ENCODE peak calls at places on chromosome 6, in four cellular contexts. D is right lobe of liver, W is lower leg skin, O is prostate gland. X is an unnamed sample.

GRCh38 chr6:90249458-90249857 is 47.2 kb downstream of the BACH2 start:
- DNase-seq in D (no peak), W (no peak), O (no peak), X (no peak)

GRCh38 chr6:112990971-112991370 is 643.8 kb downstream of the RFPL4B start:
- DNase-seq in D (no peak), W (no peak), O (no peak), X (no peak)

GRCh38 chr6:159595173-159595572 is 97.9 kb downstream of the SOD2 start:
- DNase-seq in D (peak; percentile 67), W (no peak), O (no peak), X (peak; percentile 2)

GRCh38 chr6:17031961-17032360 is 69.9 kb upstream of the STMND1 start:
- DNase-seq in D (no peak), W (no peak), O (no peak), X (no peak)

GRCh38 chr6:36997811-36998722 is 7.4 kb upstream of the FGD2 start:
- DNase-seq in D (no peak), W (no peak), O (peak; percentile 82), X (peak; percentile 99)

GRCh38 chr6:132404736-132405135 is 3.5 kb upstream of the MOXD1 start:
- DNase-seq in D (no peak), W (no peak), O (no peak), X (no peak)

GRCh38 chr6:7542065-7542877 is 800 bp downstream of the DSP start:
- DNase-seq in D (peak; percentile 51), W (peak; percentile 91), O (peak; percentile 27), X (peak; percentile 59)

GRCh38 chr6:68045193-68045592 is 589.9 kb upstream of the ADGRB3 start:
- DNase-seq in D (no peak), W (no peak), O (no peak), X (no peak)

GRCh38 chr6:30743099-30744053 is 889 bp upstream of the FLOT1 start:
- DNase-seq in D (peak; percentile 44), W (no peak), O (no peak), X (peak; percentile 24)

GRCh38 chr6:16836186-16836981 is 75.1 kb upstream of the ATXN1 start:
- DNase-seq in D (no peak), W (no peak), O (no peak), X (no peak)

GRCh38 chr6:19836799-19837510 is at the start of gene ID4:
- DNase-seq in D (peak; percentile 86), W (peak; percentile 99), O (peak; percentile 98), X (peak; percentile 99)

DNA sequence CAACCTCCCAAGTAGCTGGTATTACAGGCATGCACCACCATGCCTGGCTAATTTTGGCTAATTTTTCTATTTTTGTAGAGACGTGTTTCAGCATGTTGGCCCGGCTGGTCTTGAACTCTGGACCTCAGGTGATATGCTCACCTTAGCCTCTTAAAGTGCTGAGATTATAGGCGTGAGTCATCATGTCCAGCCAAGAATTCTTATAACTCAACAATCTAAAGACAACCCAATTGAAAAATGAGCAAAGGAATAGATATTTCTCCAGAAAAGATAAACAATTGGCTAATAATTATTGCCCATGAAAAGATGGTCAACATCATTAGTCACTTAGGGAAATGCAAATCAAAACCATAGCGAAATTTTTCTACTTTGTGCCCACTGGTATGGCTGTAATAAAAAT is 87.5 kb downstream of the UTRN start:
- DNase-seq in D (no peak), W (no peak), O (no peak), X (no peak)
- TF ChIP-seq CTCF in D (no peak), W (no peak), O (no peak), X (no peak)

GRCh38 chr6:71420693-71421328 is 132.2 kb downstream of the OGFRL1 start:
- DNase-seq in D (peak; percentile 96), W (peak; percentile 99), O (peak; percentile 97), X (peak; percentile 98)
- TF ChIP-seq POLR2A in D (peak; percentile 94), W (peak; percentile 70), O (peak; percentile 88), X (peak; percentile 90)

GRCh38 chr6:169722362-169723199 is 1.7 kb downstream of the PHF10 start:
- DNase-seq in D (peak; percentile 54), W (peak; percentile 89), O (peak; percentile 43), X (peak; percentile 54)

GRCh38 chr6:169723991-169724553 is at the start of gene PHF10:
- DNase-seq in D (peak; percentile 54), W (no peak), O (peak; percentile 22), X (peak; percentile 37)

GRCh38 chr6:169723200-169723909 is 945 bp downstream of the PHF10 start:
- DNase-seq in D (peak; percentile 86), W (peak; percentile 96), O (peak; percentile 73), X (peak; percentile 87)

GRCh38 chr6:169719117-169719516 is 5.2 kb downstream of the PHF10 start:
- DNase-seq in D (no peak), W (no peak), O (no peak), X (no peak)

GRCh38 chr6:169720207-169720855 is 4.0 kb downstream of the PHF10 start:
- DNase-seq in D (no peak), W (no peak), O (no peak), X (no peak)
- TF ChIP-seq CTCF in D (no peak), W (no peak), O (no peak), X (no peak)

GRCh38 chr6:130362128-130362527 is 3.7 kb upstream of the TMEM200A start:
- DNase-seq in D (no peak), W (no peak), O (no peak), X (no peak)

GRCh38 chr6:130364224-130364780 is 1.5 kb upstream of the TMEM200A start:
- DNase-seq in D (no peak), W (no peak), O (no peak), X (no peak)

GRCh38 chr6:130367767-130368166 is 1.9 kb downstream of the TMEM200A start:
- DNase-seq in D (no peak), W (no peak), O (no peak), X (no peak)

GRCh38 chr6:130366011-130366963 is at the start of gene TMEM200A:
- DNase-seq in D (peak; percentile 21), W (peak; percentile 92), O (no peak), X (peak; percentile 6)

DNA sequence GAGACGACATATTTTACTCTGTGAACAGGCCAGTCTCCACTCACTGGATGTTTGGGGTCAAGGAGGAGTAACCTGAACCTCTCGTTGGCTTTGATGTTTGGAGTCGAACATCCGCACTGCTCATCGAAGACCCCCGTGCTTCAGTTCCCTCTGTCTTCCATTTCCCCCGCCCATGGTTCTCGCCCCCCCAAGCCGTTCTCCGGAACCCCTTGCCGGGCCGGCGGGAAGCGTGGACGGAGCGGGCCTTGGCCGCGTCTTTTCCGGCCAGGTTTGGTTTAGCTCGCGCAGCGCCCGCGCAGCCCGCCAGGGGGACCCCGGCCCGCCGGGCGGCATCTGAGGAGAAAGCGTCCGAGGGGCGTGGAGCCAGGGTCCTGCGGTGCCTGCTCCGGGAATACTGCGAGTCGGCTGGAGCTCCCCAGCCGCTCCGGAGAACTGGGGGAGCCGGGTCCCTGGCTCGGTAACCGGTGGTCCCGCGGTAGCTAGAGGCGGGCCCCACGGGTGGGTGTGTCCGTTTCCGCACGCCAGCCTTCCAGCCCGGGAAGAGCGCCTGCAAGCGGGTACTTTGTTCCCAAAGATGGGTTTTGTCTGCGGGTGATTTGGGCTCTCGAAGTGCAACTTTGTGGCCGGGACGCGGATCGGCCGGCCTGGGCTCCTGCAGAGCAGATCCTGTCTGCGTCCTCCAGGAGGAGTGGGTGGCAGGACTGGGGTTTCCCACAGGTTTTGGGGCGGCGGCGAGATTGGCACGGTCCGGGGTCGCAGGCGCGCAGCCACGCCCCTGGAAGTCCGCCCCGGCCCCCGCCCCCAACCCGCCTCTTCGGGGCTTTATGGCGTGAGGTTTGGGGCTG is 429 bp upstream of the TMEM200A start:
- DNase-seq in D (peak; percentile 35), W (peak; percentile 90), O (no peak), X (peak; percentile 33)
- TF ChIP-seq POLR2A in D (no peak), W (no peak), O (no peak), X (no peak)

DNA sequence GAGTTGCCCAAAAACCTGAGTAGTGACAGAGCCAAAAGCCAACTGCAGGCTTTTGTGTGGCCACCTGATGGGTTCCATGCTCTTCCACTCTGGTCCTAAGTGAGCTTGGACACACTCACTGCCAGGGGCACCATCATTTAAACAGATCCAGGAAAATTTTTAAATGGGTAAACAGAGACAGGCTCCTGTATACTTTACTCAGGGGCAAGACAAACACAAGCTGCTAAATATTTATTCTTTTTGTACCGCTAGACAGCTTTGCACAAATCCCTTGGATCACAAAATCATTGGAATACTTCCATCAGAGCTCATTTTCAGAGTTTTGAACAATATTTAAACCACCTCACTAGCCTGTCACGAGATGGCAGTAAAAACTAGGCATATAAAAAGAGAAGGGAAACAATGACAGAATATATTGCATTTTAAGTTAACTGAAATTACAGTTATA is 31.4 kb downstream of the GCLC start:
- DNase-seq in D (no peak), W (no peak), O (peak; percentile 20), X (no peak)
- TF ChIP-seq CTCF in D (peak; percentile 26), W (no peak), O (peak; percentile 52), X (no peak)

DNA sequence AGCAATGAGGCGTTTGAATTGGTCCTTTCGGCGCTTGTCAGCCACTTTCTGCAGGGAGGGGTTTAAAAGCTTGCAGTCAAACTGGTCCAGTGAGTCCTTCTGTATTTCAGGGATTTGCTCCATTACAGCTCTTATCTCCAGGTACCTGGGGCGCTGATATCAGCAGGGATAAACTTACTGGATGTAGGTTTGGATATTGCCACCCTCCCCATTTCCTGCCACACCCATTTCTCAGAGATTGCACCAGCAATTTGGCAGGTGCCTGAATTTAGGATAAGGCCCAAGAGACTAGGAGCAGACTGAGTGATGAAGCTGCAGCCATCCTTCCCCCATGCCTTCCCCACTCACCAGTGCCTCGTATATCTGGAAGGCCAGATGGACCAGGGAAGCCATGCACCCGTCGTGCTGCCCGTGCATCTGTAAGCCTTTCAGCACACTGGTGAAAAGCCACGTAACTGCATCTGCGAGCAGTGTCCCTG is 7.6 kb downstream of the POLR1C start:
- DNase-seq in D (no peak), W (peak; percentile 66), O (no peak), X (no peak)
- TF ChIP-seq POLR2A in D (no peak), W (no peak), O (no peak), X (no peak)

DNA sequence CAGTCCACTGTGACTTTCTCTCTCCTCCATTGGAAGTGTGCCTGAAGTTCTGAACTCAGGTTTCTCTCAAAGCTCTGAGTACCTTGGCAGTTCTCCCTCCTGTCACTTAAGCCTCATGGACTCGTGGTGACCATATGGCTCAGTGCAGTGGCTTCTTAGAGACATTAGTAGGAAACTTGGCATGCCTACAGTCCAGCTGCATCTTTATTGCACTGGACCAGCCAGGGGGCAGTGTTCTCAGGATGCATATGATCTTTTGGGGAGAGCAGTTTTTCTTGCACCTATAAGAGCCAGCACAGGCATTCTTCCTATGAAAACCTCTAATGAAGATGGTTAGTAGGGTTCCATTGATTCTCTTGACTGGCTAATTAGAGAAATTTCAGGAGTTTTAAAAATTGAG is 47.5 kb upstream of the KCNK16 start:
- DNase-seq in D (no peak), W (no peak), O (no peak), X (peak; percentile 9)
- TF ChIP-seq CTCF in D (no peak), W (no peak), O (no peak), X (no peak)

GRCh38 chr6:34237316-34237721 is 646 bp downstream of the HMGA1 start:
- DNase-seq in D (peak; percentile 49), W (no peak), O (no peak), X (peak; percentile 30)
- TF ChIP-seq POLR2A in D (no peak), W (no peak), O (no peak), X (no peak)

GRCh38 chr6:134948142-134948541 is 1.8 kb downstream of the ALDH8A1 start:
- DNase-seq in D (no peak), W (no peak), O (no peak), X (no peak)
- TF ChIP-seq CTCF in D (no peak), W (no peak), O (no peak), X (no peak)